ENCODE peak calls at places on chromosomes 7 and 10, in five cellular contexts. P is IMR-90, N is H1, Y is K562, F is HepG2. A is an unnamed sample.

GRCh38 chr7:132654150-132654549 is 77.9 kb upstream of the PLXNA4 start:
- DNase-seq in P (no peak), N (no peak), Y (peak), F (no peak), A (peak)

GRCh38 chr7:17299477-17299991 is 1.1 kb downstream of the AHR start:
- DNase-seq in P (peak), N (no peak), Y (no peak), F (no peak), A (no peak)

GRCh38 chr10:49758249-49758930 is 3.7 kb downstream of the OGDHL start:
- DNase-seq in P (no peak), N (no peak), Y (no peak), F (no peak), A (no peak)

GRCh38 chr7:4641667-4642467 is 40.2 kb upstream of the FOXK1 start:
- DNase-seq in P (peak), N (peak), Y (peak), F (peak), A (peak)

GRCh38 chr10:109250144-109250543 is 673.2 kb downstream of the XPNPEP1 start:
- DNase-seq in P (no peak), N (no peak), Y (no peak), F (no peak), A (no peak)

GRCh38 chr7:92246363-92247101 is 758 bp downstream of the ANKIB1 start:
- DNase-seq in P (peak), N (no peak), Y (peak), F (no peak), A (peak)

GRCh38 chr7:33108591-33108930 is 643 bp downstream of the RP9 start:
- DNase-seq in P (no peak), N (no peak), Y (peak), F (no peak), A (peak)

GRCh38 chr7:44607141-44608068 is 978 bp downstream of the OGDH start:
- DNase-seq in P (no peak), N (no peak), Y (no peak), F (no peak), A (no peak)

GRCh38 chr10:69497611-69498390 is 46.5 kb downstream of the TSPAN15 start:
- DNase-seq in P (no peak), N (no peak), Y (no peak), F (no peak), A (no peak)

DNA sequence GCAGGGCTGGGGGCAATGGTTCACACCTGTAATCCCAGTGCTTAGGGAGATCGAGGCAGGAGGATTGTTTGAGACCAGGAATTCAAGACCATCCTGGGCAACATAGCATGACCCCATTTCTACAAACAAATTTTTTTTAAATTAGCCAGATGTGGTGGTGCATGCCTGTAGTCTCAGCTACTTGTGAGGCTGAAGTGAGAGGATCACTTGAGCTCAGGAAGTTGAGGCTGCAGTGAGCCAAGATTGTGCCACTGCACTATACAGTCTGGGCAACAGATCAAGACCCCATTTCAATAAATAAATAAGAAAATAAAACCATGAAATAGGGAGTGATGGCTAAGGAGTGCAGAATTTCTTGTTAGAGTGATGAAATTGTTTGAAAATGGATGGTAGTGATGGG is 8.9 kb downstream of the GRID2IP start:
- DNase-seq in P (no peak), N (no peak), Y (no peak), F (no peak), A (no peak)
- TF ChIP-seq MAFK in P (no peak), N (no peak), Y (no peak), F (no peak), A (no peak)

GRCh38 chr10:44781131-44781530 is 130.0 kb upstream of the TMEM72 start:
- DNase-seq in P (no peak), N (no peak), Y (no peak), F (no peak), A (no peak)

GRCh38 chr10:44780461-44780860 is 130.7 kb upstream of the TMEM72 start:
- DNase-seq in P (no peak), N (no peak), Y (no peak), F (no peak), A (no peak)

GRCh38 chr10:44775402-44775741 is 135.8 kb upstream of the TMEM72 start:
- DNase-seq in P (no peak), N (no peak), Y (no peak), F (no peak), A (no peak)

GRCh38 chr10:44776181-44776580 is 135.0 kb upstream of the TMEM72 start:
- DNase-seq in P (no peak), N (no peak), Y (no peak), F (no peak), A (no peak)

GRCh38 chr10:44779511-44779910 is 131.6 kb upstream of the TMEM72 start:
- DNase-seq in P (no peak), N (no peak), Y (no peak), F (no peak), A (no peak)
- TF ChIP-seq MAFK in P (no peak), N (no peak), Y (no peak), F (no peak), A (no peak)

GRCh38 chr7:80763704-80764103 is 125.3 kb downstream of the CD36 start:
- DNase-seq in P (no peak), N (no peak), Y (no peak), F (no peak), A (no peak)

GRCh38 chr7:80767655-80768054 is 129.2 kb downstream of the CD36 start:
- DNase-seq in P (no peak), N (no peak), Y (no peak), F (no peak), A (no peak)

GRCh38 chr7:80763289-80763688 is 124.8 kb downstream of the CD36 start:
- DNase-seq in P (no peak), N (no peak), Y (no peak), F (no peak), A (no peak)

GRCh38 chr7:80766724-80767123 is 128.3 kb downstream of the CD36 start:
- DNase-seq in P (no peak), N (no peak), Y (no peak), F (no peak), A (no peak)

GRCh38 chr7:80764132-80764531 is 125.7 kb downstream of the CD36 start:
- DNase-seq in P (no peak), N (peak), Y (no peak), F (no peak), A (no peak)
- TF ChIP-seq MAFK in P (no peak), N (no peak), Y (no peak), F (no peak), A (no peak)

GRCh38 chr7:134704827-134705226 is 58.2 kb downstream of the BPGM start:
- DNase-seq in P (no peak), N (no peak), Y (no peak), F (no peak), A (no peak)

GRCh38 chr7:134703241-134703594 is 56.6 kb downstream of the BPGM start:
- DNase-seq in P (no peak), N (no peak), Y (no peak), F (no peak), A (no peak)

GRCh38 chr7:134702366-134703240 is 56.0 kb downstream of the BPGM start:
- DNase-seq in P (no peak), N (no peak), Y (no peak), F (no peak), A (no peak)

GRCh38 chr7:134705716-134706115 is 59.1 kb downstream of the BPGM start:
- DNase-seq in P (no peak), N (no peak), Y (no peak), F (no peak), A (no peak)

GRCh38 chr7:134703781-134704180 is 57.1 kb downstream of the BPGM start:
- DNase-seq in P (peak), N (no peak), Y (no peak), F (peak), A (no peak)
- TF ChIP-seq MAFK in P (no peak), N (no peak), Y (no peak), F (no peak), A (no peak)

A was measured in A549.